ENCODE peak calls at places on chromosome 14, in four cellular contexts. R is HepG2, I is GM12878, M is H1. W is an unnamed sample.

GRCh38 chr14:71143391-71144290 is 236.4 kb downstream of the PCNX1 start:
- DNase-seq in R (peak), I (no peak), M (no peak), W (peak)

GRCh38 chr14:59347511-59347900 is 117.7 kb downstream of the GPR135 start:
- DNase-seq in R (no peak), I (no peak), M (no peak), W (no peak)

GRCh38 chr14:102234331-102235264 is 70.4 kb downstream of the MOK start:
- DNase-seq in R (no peak), I (no peak), M (no peak), W (no peak)

GRCh38 chr14:52039124-52039815 is 29.6 kb downstream of the NID2 start:
- DNase-seq in R (no peak), I (no peak), M (no peak), W (no peak)

GRCh38 chr14:31059152-31059924 is 33.2 kb upstream of the STRN3 start:
- DNase-seq in R (peak), I (no peak), M (no peak), W (no peak)

GRCh38 chr14:77204457-77204796 is 22.8 kb downstream of the TMEM63C start:
- DNase-seq in R (no peak), I (no peak), M (no peak), W (no peak)

GRCh38 chr14:79701371-79701770 is 509.9 kb downstream of the DIO2 start:
- DNase-seq in R (no peak), I (no peak), M (no peak), W (no peak)

GRCh38 chr14:33589334-33589733 is 361.5 kb downstream of the EGLN3 start:
- DNase-seq in R (no peak), I (no peak), M (no peak), W (no peak)

GRCh38 chr14:24662753-24663152 is 28.8 kb upstream of the GZMB start:
- DNase-seq in R (no peak), I (no peak), M (no peak), W (no peak)

GRCh38 chr14:96383445-96383844 is 8.5 kb upstream of the AK7 start:
- DNase-seq in R (no peak), I (no peak), M (no peak), W (no peak)

GRCh38 chr14:38255673-38256357 is at the start of gene CLEC14A:
- DNase-seq in R (no peak), I (no peak), M (peak), W (no peak)

GRCh38 chr14:34580381-34580780 is 40.9 kb upstream of the EAPP start:
- DNase-seq in R (no peak), I (no peak), M (no peak), W (no peak)

GRCh38 chr14:65016461-65016860 is 29.8 kb downstream of the FNTB start:
- DNase-seq in R (no peak), I (no peak), M (no peak), W (no peak)

GRCh38 chr14:39717000-39717399 is 284.8 kb upstream of the FBXO33 start:
- DNase-seq in R (no peak), I (no peak), M (no peak), W (no peak)

GRCh38 chr14:86943391-86944365 is 1049.3 kb downstream of the GALC start:
- DNase-seq in R (no peak), I (no peak), M (no peak), W (no peak)

GRCh38 chr14:104428333-104428851 is 151.2 kb upstream of the C14orf180 start:
- DNase-seq in R (no peak), I (no peak), M (no peak), W (no peak)

GRCh38 chr14:31418440-31418839 is 1.9 kb downstream of the HEATR5A start:
- DNase-seq in R (no peak), I (no peak), M (no peak), W (no peak)

GRCh38 chr14:73792476-73792875 is 59.2 kb upstream of the PTGR2 start:
- DNase-seq in R (no peak), I (no peak), M (no peak), W (no peak)

GRCh38 chr14:90491221-90491867 is 94.5 kb downstream of the CALM1 start:
- DNase-seq in R (no peak), I (no peak), M (no peak), W (no peak)

GRCh38 chr14:95662376-95663186 is 23.6 kb upstream of the TCL1B start:
- DNase-seq in R (no peak), I (peak), M (no peak), W (no peak)

GRCh38 chr14:101121399-101122113 is 218.0 kb upstream of the RTL1 start:
- DNase-seq in R (no peak), I (no peak), M (no peak), W (no peak)
- H3K4me3 ChIP-seq in R (no peak), I (no peak), M (no peak), W (no peak)

DNA sequence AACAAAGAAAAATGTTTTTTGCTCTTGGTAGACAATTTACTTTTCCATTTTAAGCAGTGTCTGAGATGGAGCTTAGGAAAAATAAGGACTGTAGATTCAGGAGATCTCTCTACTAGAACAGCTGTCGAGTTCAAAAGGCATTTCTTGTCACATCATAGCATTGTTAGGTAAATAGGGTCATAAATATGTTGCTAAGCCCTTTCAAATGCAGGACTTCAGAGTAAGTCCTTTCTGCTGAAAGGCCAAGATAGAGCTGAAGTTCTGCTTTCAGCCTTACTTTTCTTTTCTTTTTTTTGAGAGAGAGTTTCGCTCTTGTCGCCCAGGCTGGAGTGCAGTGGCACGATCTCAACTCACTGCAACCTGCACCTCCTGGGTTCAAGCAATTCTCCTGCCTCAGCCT is 98.2 kb downstream of the SYNE2 start:
- DNase-seq in R (no peak), I (no peak), M (no peak), W (peak)
- TF ChIP-seq SUZ12 in R (no peak), I (no peak), M (no peak), W (no peak)

GRCh38 chr14:53519137-53519536 is 366.0 kb upstream of the DDHD1 start:
- DNase-seq in R (no peak), I (no peak), M (no peak), W (no peak)
- TF ChIP-seq ZNF274 in R (no peak), I (no peak), M (no peak), W (no peak)

GRCh38 chr14:56903304-56904021 is 93.2 kb upstream of the OTX2 start:
- DNase-seq in R (no peak), I (no peak), M (no peak), W (no peak)
- H3K4me3 ChIP-seq in R (no peak), I (no peak), M (no peak), W (no peak)